ENCODE peak calls at places on chromosomes 1 and 21, in four cellular contexts. F is A549, Y is K562, W is HepG2. O is an unnamed sample.

GRCh38 chr1:26602378-26602959 is 72.9 kb downstream of the RPS6KA1 start:
- DNase-seq in F (peak), W (peak), Y (peak), O (no peak)

GRCh38 chr1:205664399-205665108 is 15.8 kb downstream of the SLC45A3 start:
- DNase-seq in F (no peak), Y (no peak), W (peak), O (no peak)

GRCh38 chr1:93720931-93721614 is 39.4 kb upstream of the BCAR3 start:
- DNase-seq in F (no peak), W (no peak), Y (no peak), O (no peak)

GRCh38 chr1:207959141-207959825 is 48.4 kb upstream of the CD34 start:
- DNase-seq in Y (no peak), F (no peak), W (no peak), O (no peak)

GRCh38 chr1:240014051-240014450 is 77.6 kb upstream of the FMN2 start:
- DNase-seq in F (no peak), W (no peak), Y (no peak), O (no peak)

GRCh38 chr1:114350731-114351445 is 160.1 kb downstream of the TRIM33 start:
- DNase-seq in W (no peak), F (no peak), Y (no peak), O (no peak)

GRCh38 chr1:224897501-224897900 is 32.0 kb upstream of the DNAH14 start:
- DNase-seq in F (no peak), W (no peak), Y (no peak), O (no peak)

GRCh38 chr1:33455537-33456301 is 16.7 kb upstream of the ZSCAN20 start:
- DNase-seq in F (peak), W (peak), Y (peak), O (no peak)

GRCh38 chr1:44602675-44603610 is 71.3 kb downstream of the TMEM53 start:
- DNase-seq in F (no peak), Y (no peak), W (no peak), O (no peak)

GRCh38 chr1:201288007-201288406 is 4.7 kb downstream of the PKP1 start:
- DNase-seq in Y (no peak), W (no peak), F (no peak), O (no peak)

GRCh38 chr1:20376880-20377494 is 86.3 kb downstream of the VWA5B1 start:
- DNase-seq in W (peak), F (peak), Y (peak), O (no peak)

GRCh38 chr21:15210235-15210678 is 145.5 kb upstream of the NRIP1 start:
- DNase-seq in Y (peak), F (peak), W (peak), O (no peak)
- TF ChIP-seq BHLHE40 in Y (no peak), F (no peak), W (peak), O (no peak)

GRCh38 chr1:222600274-222600673 is 10.5 kb upstream of the TAF1A start:
- DNase-seq in Y (no peak), W (peak), F (no peak), O (no peak)
- TF ChIP-seq KDM1A in Y (no peak), W (no peak), F (no peak), O (no peak)

GRCh38 chr1:234958702-234959649 is 169.7 kb downstream of the TOMM20 start:
- DNase-seq in Y (no peak), W (no peak), F (no peak), O (no peak)

GRCh38 chr1:234963180-234963903 is 165.3 kb downstream of the TOMM20 start:
- DNase-seq in F (peak), W (peak), Y (peak), O (peak)

GRCh38 chr1:234962340-234962989 is 166.2 kb downstream of the TOMM20 start:
- DNase-seq in Y (peak), F (no peak), W (peak), O (peak)

GRCh38 chr1:234961468-234962339 is 166.9 kb downstream of the TOMM20 start:
- DNase-seq in W (no peak), Y (no peak), F (no peak), O (no peak)

DNA sequence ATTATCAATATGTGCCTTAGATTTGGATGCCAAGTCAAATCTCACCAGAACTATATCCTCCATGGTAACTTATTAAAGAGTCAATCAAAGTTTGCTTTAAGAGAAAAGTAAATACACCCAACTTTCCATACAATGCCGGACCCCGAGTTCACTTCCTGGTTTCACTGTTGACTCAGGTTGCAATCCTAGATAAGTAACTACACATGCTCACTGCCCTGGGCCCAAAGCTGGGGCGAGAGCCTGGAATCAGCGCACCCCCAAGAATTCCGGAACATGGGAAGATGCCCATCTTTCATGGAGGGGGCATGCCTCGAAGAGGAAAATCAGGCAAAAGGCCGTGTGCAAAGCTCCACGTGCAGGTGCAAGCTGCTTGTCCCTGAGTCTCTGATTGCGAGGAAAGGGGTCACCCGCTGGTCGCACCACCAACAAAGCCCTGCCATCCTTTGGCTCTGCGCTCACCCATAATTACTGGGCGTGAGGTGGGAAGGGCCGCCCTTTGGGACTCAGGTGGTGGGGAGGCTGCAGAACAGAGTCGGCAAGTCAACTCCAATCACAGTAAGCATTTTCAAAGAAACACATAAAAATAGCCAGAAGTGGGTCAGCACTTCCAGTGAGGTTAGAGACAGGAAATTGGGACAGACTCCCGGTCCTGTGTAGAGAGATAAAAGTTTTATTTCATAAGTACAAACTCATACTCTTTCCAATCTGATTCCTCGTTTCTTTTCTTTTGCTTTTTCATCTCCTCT is 167.7 kb downstream of the TOMM20 start:
- DNase-seq in F (peak), W (peak), Y (peak), O (no peak)
- TF ChIP-seq BHLHE40 in F (no peak), W (peak), Y (no peak), O (no peak)

GRCh38 chr1:180857947-180858768 is 54.5 kb upstream of the KIAA1614 start:
- DNase-seq in Y (no peak), W (no peak), F (no peak), O (no peak)
- TF ChIP-seq KDM1A in Y (no peak), W (no peak), F (no peak), O (no peak)